ENCODE peak calls at places on chromosome 18, in six cellular contexts. J is heart left ventricle, Z is astrocyte, N is mammary epithelial cell, P is psoas muscle, A is kidney epithelial cell. M is an unnamed sample.

GRCh38 chr18:37299471-37300304 is 265.9 kb downstream of the CELF4 start:
- DNase-seq in J (peak; percentile 85), Z (peak; percentile 94), N (peak; percentile 91), P (peak; percentile 76), A (peak; percentile 98), M (peak; percentile 90)

GRCh38 chr18:46152436-46152807 is 48.2 kb downstream of the HAUS1 start:
- DNase-seq in J (peak; percentile 30), Z (peak; percentile 81), N (peak; percentile 81), P (peak; percentile 84), A (no peak), M (no peak)

GRCh38 chr18:33820517-33821368 is 242.7 kb downstream of the ASXL3 start:
- DNase-seq in J (no peak), Z (no peak), N (no peak), P (no peak), A (no peak), M (no peak)

GRCh38 chr18:62953663-62954062 is 238.3 kb downstream of the PHLPP1 start:
- DNase-seq in J (no peak), Z (no peak), N (no peak), P (no peak), A (no peak), M (no peak)

GRCh38 chr18:44518091-44518490 is 162.6 kb upstream of the SETBP1 start:
- DNase-seq in J (no peak), Z (no peak), N (peak; percentile 37), P (no peak), A (no peak), M (no peak)

GRCh38 chr18:66728951-66729350 is 125.1 kb upstream of the CDH19 start:
- DNase-seq in J (no peak), Z (no peak), N (no peak), P (no peak), A (no peak), M (no peak)

GRCh38 chr18:80239830-80240229 is 7.5 kb downstream of the PARD6G start:
- DNase-seq in J (no peak), Z (no peak), N (no peak), P (no peak), A (no peak), M (no peak)

GRCh38 chr18:48826271-48826670 is 124.5 kb downstream of the SMAD7 start:
- DNase-seq in J (no peak), Z (no peak), N (no peak), P (no peak), A (no peak), M (no peak)

GRCh38 chr18:58362829-58363231 is 266.1 kb downstream of the ALPK2 start:
- DNase-seq in J (no peak), Z (no peak), N (no peak), P (no peak), A (no peak), M (peak; percentile 58)

GRCh38 chr18:37314534-37314933 is 251.1 kb downstream of the CELF4 start:
- DNase-seq in J (no peak), Z (no peak), N (no peak), P (no peak), A (no peak), M (no peak)

GRCh38 chr18:54829856-54830255 is 1.6 kb downstream of the RAB27B start:
- DNase-seq in J (no peak), Z (no peak), N (peak; percentile 71), P (no peak), A (no peak), M (peak; percentile 85)

GRCh38 chr18:923144-923543 is 18.5 kb downstream of the ADCYAP1 start:
- DNase-seq in J (no peak), Z (no peak), N (no peak), P (no peak), A (no peak), M (no peak)

GRCh38 chr18:38077219-38077618 is 511.6 kb upstream of the CELF4 start:
- DNase-seq in J (no peak), Z (no peak), N (peak; percentile 1), P (no peak), A (peak; percentile 4), M (no peak)

GRCh38 chr18:58316400-58316942 is 272.4 kb downstream of the NEDD4L start:
- DNase-seq in J (no peak), Z (no peak), N (no peak), P (no peak), A (no peak), M (no peak)

GRCh38 chr18:42296192-42296591 is 341.2 kb downstream of the PIK3C3 start:
- DNase-seq in J (no peak), Z (peak; percentile 54), N (no peak), P (no peak), A (no peak), M (no peak)

GRCh38 chr18:23133860-23134779 is 1.2 kb upstream of the CABLES1 start:
- DNase-seq in J (no peak), Z (no peak), N (peak; percentile 42), P (no peak), A (no peak), M (peak; percentile 79)

GRCh38 chr18:69400253-69400975 is at the start of gene DOK6:
- DNase-seq in J (peak; percentile 60), Z (peak; percentile 81), N (peak; percentile 19), P (peak; percentile 24), A (peak; percentile 37), M (no peak)

GRCh38 chr18:77124452-77124922 is 8.1 kb downstream of the MBP start:
- DNase-seq in J (no peak), Z (no peak), N (no peak), P (no peak), A (no peak), M (no peak)

GRCh38 chr18:74820160-74820780 is 222.6 kb downstream of the ZNF407 start:
- DNase-seq in J (no peak), Z (no peak), N (no peak), P (no peak), A (no peak), M (no peak)

GRCh38 chr18:27377251-27377650 is 192.1 kb upstream of the CHST9 start:
- DNase-seq in J (no peak), Z (peak; percentile 85), N (peak; percentile 92), P (no peak), A (peak; percentile 84), M (no peak)

GRCh38 chr18:31819106-31819924 is 58.6 kb upstream of the SLC25A52 start:
- DNase-seq in J (no peak), Z (peak; percentile 14), N (peak; percentile 37), P (no peak), A (peak; percentile 10), M (peak; percentile 17)

GRCh38 chr18:21740474-21740723 is 193 bp upstream of the MIB1 start:
- DNase-seq in J (peak; percentile 99), Z (peak; percentile 87), N (no peak), P (no peak), A (no peak), M (peak; percentile 78)

DNA sequence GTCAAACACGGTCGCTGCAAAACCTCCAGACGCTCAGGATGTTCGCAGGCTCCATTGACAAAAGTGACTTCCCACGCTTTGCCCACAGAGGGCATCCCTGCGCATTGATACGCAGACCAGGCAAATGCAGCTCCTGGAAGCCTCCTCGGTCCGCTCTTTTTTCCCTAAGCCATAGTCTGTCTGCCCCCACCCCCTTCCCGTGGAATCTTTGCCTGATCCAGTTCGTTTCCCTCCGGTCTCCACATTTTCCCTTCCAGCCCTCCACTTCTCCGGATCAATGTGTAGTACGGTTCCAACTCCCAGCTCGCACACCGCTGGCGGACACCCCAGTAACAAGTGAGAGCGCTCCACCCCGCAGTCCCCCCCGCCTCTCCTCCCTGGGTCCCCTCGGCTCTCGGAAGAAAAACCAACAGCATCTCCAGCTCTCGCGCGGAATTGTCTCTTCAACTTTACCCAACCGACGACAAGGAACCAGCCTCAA is at the start of gene DCC:
- DNase-seq in J (peak; percentile 9), Z (peak; percentile 58), N (peak; percentile 53), P (no peak), A (no peak), M (peak; percentile 14)
- H3K4me3 ChIP-seq in J (no peak within 1 kb of the TSS), Z (peak within 1 kb of the TSS; percentile 63), N (peak within 1 kb of the TSS; percentile 38), P (no peak within 1 kb of the TSS), A (peak within 1 kb of the TSS; percentile 18), M (no peak within 1 kb of the TSS)

DNA sequence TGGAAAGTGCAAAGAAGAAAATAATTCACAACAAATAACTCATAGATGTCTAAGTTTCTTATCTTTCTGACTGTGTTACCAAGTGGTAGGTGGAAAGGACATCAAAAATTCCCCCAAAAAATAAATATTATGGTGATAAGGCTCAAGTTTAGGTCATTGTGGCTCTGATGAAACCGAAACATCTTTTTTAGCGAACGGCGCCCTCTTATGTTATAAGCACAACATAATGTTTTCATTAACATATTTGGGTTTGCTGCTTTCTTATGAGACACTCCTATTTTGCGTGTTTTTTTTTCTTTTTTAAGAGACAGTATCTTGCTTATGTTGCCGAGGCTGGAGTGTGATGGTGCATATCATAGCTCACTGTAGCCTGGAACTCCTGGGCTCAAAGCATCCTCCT is 38.6 kb upstream of the SLC35G4 start:
- DNase-seq in J (no peak), Z (no peak), N (no peak), P (no peak), A (no peak), M (no peak)
- TF ChIP-seq CTCF in J (no peak), Z (peak; percentile 25), N (peak; percentile 19), P (no peak), A (no peak), M (peak; percentile 29)

GRCh38 chr18:51278045-51278649 is 80.7 kb upstream of the MEX3C start:
- DNase-seq in J (peak; percentile 16), Z (no peak), N (peak; percentile 57), P (no peak), A (no peak), M (peak; percentile 39)

GRCh38 chr18:51275712-51276473 is 78.4 kb upstream of the MEX3C start:
- DNase-seq in J (peak; percentile 46), Z (no peak), N (no peak), P (peak; percentile 18), A (no peak), M (no peak)

DNA sequence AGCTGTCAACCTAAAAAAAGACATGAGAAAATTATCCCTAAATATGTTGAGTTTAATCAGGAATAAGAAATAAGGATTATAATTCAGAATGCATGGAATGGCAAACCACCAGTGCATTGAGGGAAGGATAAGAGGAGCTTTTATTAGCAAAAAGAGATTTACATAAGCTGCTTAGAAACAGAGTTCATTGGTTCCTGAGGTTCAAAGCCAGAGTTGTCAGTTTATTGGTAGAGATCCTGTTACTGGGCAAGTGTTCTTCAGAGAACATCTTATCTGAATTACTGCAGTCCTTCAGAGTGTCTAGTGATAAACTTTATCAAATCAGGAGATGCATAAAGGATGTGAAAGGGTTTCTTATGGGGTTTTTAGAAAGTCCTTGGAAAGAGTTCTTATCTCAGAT is 76.0 kb upstream of the MEX3C start:
- DNase-seq in J (no peak), Z (no peak), N (no peak), P (no peak), A (no peak), M (peak; percentile 50)
- H3K4me3 ChIP-seq in J (no peak overlapping the region), Z (no peak overlapping the region), N (no peak overlapping the region), P (no peak overlapping the region), A (no peak overlapping the region), M (no peak overlapping the region)

GRCh38 chr18:9712130-9712577 is 4.1 kb downstream of the RAB31 start:
- DNase-seq in J (no peak), Z (no peak), N (no peak), P (no peak), A (no peak), M (no peak)

GRCh38 chr18:9708057-9708881 is at the start of gene RAB31:
- DNase-seq in J (peak; percentile 87), Z (peak; percentile 60), N (peak; percentile 37), P (peak; percentile 85), A (no peak), M (no peak)

GRCh38 chr18:9711361-9712129 is 3.4 kb downstream of the RAB31 start:
- DNase-seq in J (no peak), Z (no peak), N (no peak), P (no peak), A (no peak), M (no peak)

GRCh38 chr18:9708882-9709877 is 1.1 kb downstream of the RAB31 start:
- DNase-seq in J (peak; percentile 20), Z (no peak), N (no peak), P (no peak), A (no peak), M (no peak)

GRCh38 chr18:9710037-9710436 is 1.9 kb downstream of the RAB31 start:
- DNase-seq in J (no peak), Z (no peak), N (no peak), P (no peak), A (no peak), M (no peak)
- TF ChIP-seq CTCF in J (no peak), Z (no peak), N (no peak), P (no peak), A (no peak), M (no peak)